ENCODE peak calls at places on chromosomes 13 and 19, in ten cellular contexts. One of them, this sample, is unnamed.
A peak's percentile ranks its signal among the peaks of the same experiment; 100 is the strongest.

GRCh38 chr19:29983568-29983967 is 41.5 kb downstream of the URI1 start:
- DNase-seq in lower leg skin: no peak
- DNase-seq in AG09309: no peak
- DNase-seq in heart right ventricle: no peak
- DNase-seq in bronchial epithelial cell: no peak
- DNase-seq in transverse colon: no peak
- DNase-seq in fibroblast of the aortic adventitia: no peak
- DNase-seq in sigmoid colon: no peak
- DNase-seq in psoas muscle: no peak
- DNase-seq in esophagus muscularis mucosa: no peak
- DNase-seq in this sample: no peak

GRCh38 chr19:1707240-1707639 is 46.1 kb upstream of the ONECUT3 start:
- DNase-seq in bronchial epithelial cell: no peak
- DNase-seq in psoas muscle: no peak
- DNase-seq in fibroblast of the aortic adventitia: no peak
- DNase-seq in sigmoid colon: no peak
- DNase-seq in heart right ventricle: no peak
- DNase-seq in transverse colon: no peak
- DNase-seq in AG09309: no peak
- DNase-seq in lower leg skin: no peak
- DNase-seq in esophagus muscularis mucosa: no peak
- DNase-seq in this sample: no peak

GRCh38 chr13:106105153-106105552 is 430.3 kb downstream of the EFNB2 start:
- DNase-seq in heart right ventricle: no peak
- DNase-seq in sigmoid colon: no peak
- DNase-seq in psoas muscle: no peak
- DNase-seq in transverse colon: no peak
- DNase-seq in esophagus muscularis mucosa: no peak
- DNase-seq in lower leg skin: no peak
- DNase-seq in bronchial epithelial cell: peak; percentile 91
- DNase-seq in AG09309: no peak
- DNase-seq in fibroblast of the aortic adventitia: no peak
- DNase-seq in this sample: no peak

GRCh38 chr13:108957369-108958012 is 328.1 kb downstream of the MYO16 start:
- DNase-seq in psoas muscle: no peak
- DNase-seq in heart right ventricle: no peak
- DNase-seq in lower leg skin: no peak
- DNase-seq in sigmoid colon: peak; percentile 69
- DNase-seq in transverse colon: no peak
- DNase-seq in esophagus muscularis mucosa: no peak
- DNase-seq in AG09309: peak; percentile 64
- DNase-seq in fibroblast of the aortic adventitia: peak; percentile 89
- DNase-seq in bronchial epithelial cell: peak; percentile 92
- DNase-seq in this sample: no peak

GRCh38 chr19:42286349-42287016 is 15.4 kb upstream of the PRR19 start:
- DNase-seq in heart right ventricle: peak; percentile 57
- DNase-seq in transverse colon: no peak
- DNase-seq in bronchial epithelial cell: no peak
- DNase-seq in psoas muscle: no peak
- DNase-seq in esophagus muscularis mucosa: no peak
- DNase-seq in AG09309: no peak
- DNase-seq in fibroblast of the aortic adventitia: peak; percentile 63
- DNase-seq in lower leg skin: peak; percentile 89
- DNase-seq in sigmoid colon: peak; percentile 80
- DNase-seq in this sample: no peak

GRCh38 chr13:31794452-31794851 is 55.1 kb downstream of the RXFP2 start:
- DNase-seq in lower leg skin: no peak
- DNase-seq in fibroblast of the aortic adventitia: no peak
- DNase-seq in bronchial epithelial cell: no peak
- DNase-seq in sigmoid colon: no peak
- DNase-seq in psoas muscle: peak; percentile 23
- DNase-seq in AG09309: no peak
- DNase-seq in transverse colon: no peak
- DNase-seq in esophagus muscularis mucosa: no peak
- DNase-seq in heart right ventricle: no peak
- DNase-seq in this sample: no peak

GRCh38 chr13:76472916-76473315 is 413.3 kb downstream of the KCTD12 start:
- DNase-seq in bronchial epithelial cell: no peak
- DNase-seq in sigmoid colon: no peak
- DNase-seq in psoas muscle: no peak
- DNase-seq in AG09309: no peak
- DNase-seq in esophagus muscularis mucosa: no peak
- DNase-seq in lower leg skin: no peak
- DNase-seq in transverse colon: no peak
- DNase-seq in fibroblast of the aortic adventitia: no peak
- DNase-seq in heart right ventricle: no peak
- DNase-seq in this sample: no peak

GRCh38 chr19:45917421-45918091 is 3.0 kb upstream of the NANOS2 start:
- DNase-seq in bronchial epithelial cell: no peak
- DNase-seq in psoas muscle: no peak
- DNase-seq in esophagus muscularis mucosa: no peak
- DNase-seq in AG09309: no peak
- DNase-seq in sigmoid colon: no peak
- DNase-seq in heart right ventricle: no peak
- DNase-seq in fibroblast of the aortic adventitia: no peak
- DNase-seq in lower leg skin: no peak
- DNase-seq in transverse colon: no peak
- DNase-seq in this sample: no peak

GRCh38 chr13:57624565-57625435 is 6.7 kb upstream of the PCDH17 start:
- DNase-seq in fibroblast of the aortic adventitia: peak; percentile 60
- DNase-seq in heart right ventricle: no peak
- DNase-seq in bronchial epithelial cell: peak; percentile 63
- DNase-seq in transverse colon: peak; percentile 8
- DNase-seq in lower leg skin: no peak
- DNase-seq in psoas muscle: no peak
- DNase-seq in AG09309: no peak
- DNase-seq in sigmoid colon: no peak
- DNase-seq in esophagus muscularis mucosa: no peak
- DNase-seq in this sample: peak; percentile 73

GRCh38 chr13:80235559-80236296 is 105.2 kb downstream of the SPRY2 start:
- DNase-seq in AG09309: no peak
- DNase-seq in heart right ventricle: no peak
- DNase-seq in psoas muscle: no peak
- DNase-seq in sigmoid colon: no peak
- DNase-seq in lower leg skin: no peak
- DNase-seq in bronchial epithelial cell: peak; percentile 76
- DNase-seq in esophagus muscularis mucosa: no peak
- DNase-seq in transverse colon: peak; percentile 17
- DNase-seq in fibroblast of the aortic adventitia: no peak
- DNase-seq in this sample: no peak

GRCh38 chr19:54576411-54576976 is 2.9 kb downstream of the LILRA2 start:
- DNase-seq in heart right ventricle: no peak
- DNase-seq in lower leg skin: no peak
- DNase-seq in esophagus muscularis mucosa: peak; percentile 91
- DNase-seq in bronchial epithelial cell: no peak
- DNase-seq in psoas muscle: no peak
- DNase-seq in AG09309: no peak
- DNase-seq in transverse colon: no peak
- DNase-seq in fibroblast of the aortic adventitia: no peak
- DNase-seq in sigmoid colon: no peak
- DNase-seq in this sample: no peak

DNA sequence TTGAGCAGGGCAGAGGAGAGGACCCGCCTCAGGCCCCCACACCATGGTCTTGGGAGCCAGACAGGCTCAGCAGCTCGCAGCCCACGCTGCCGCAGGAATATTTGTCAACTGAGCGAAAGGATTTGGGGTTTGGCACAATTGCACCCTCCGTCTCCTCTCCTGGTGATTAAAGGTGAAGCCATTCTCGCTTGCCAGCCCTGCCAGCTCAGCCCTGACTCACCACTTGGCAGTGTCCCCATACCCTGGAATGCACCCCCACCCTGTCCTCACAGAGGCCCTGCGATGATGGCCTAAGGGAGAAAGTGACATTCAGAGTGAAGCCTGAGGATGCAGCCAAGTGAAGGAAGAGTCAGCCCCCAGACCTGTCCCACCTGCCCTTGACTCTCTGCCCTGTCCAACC is 18.8 kb downstream of the CYTH2 start:
- DNase-seq in psoas muscle: peak; percentile 76
- DNase-seq in AG09309: peak; percentile 44
- DNase-seq in heart right ventricle: peak; percentile 65
- DNase-seq in transverse colon: peak; percentile 83
- DNase-seq in sigmoid colon: no peak
- DNase-seq in esophagus muscularis mucosa: no peak
- DNase-seq in fibroblast of the aortic adventitia: peak; percentile 80
- DNase-seq in lower leg skin: peak; percentile 93
- DNase-seq in bronchial epithelial cell: peak; percentile 92
- DNase-seq in this sample: no peak
- H3K4me3 ChIP-seq in psoas muscle: no peak overlapping the region
- H3K4me3 ChIP-seq in AG09309: no peak overlapping the region
- H3K4me3 ChIP-seq in heart right ventricle: no peak overlapping the region
- H3K4me3 ChIP-seq in transverse colon: no peak overlapping the region
- H3K4me3 ChIP-seq in sigmoid colon: no peak overlapping the region
- H3K4me3 ChIP-seq in esophagus muscularis mucosa: no peak overlapping the region
- H3K4me3 ChIP-seq in fibroblast of the aortic adventitia: no peak overlapping the region
- H3K4me3 ChIP-seq in lower leg skin: no peak overlapping the region
- H3K4me3 ChIP-seq in bronchial epithelial cell: no peak overlapping the region
- H3K4me3 ChIP-seq in this sample: no peak overlapping the region

GRCh38 chr19:40801449-40802299 is 2.7 kb downstream of the EGLN2 start:
- DNase-seq in sigmoid colon: no peak
- DNase-seq in fibroblast of the aortic adventitia: no peak
- DNase-seq in lower leg skin: no peak
- DNase-seq in heart right ventricle: no peak
- DNase-seq in bronchial epithelial cell: no peak
- DNase-seq in esophagus muscularis mucosa: no peak
- DNase-seq in psoas muscle: no peak
- DNase-seq in AG09309: no peak
- DNase-seq in transverse colon: no peak
- DNase-seq in this sample: no peak
- H3K4me3 ChIP-seq in sigmoid colon: peak overlapping the region; percentile 69
- H3K4me3 ChIP-seq in fibroblast of the aortic adventitia: peak overlapping the region; percentile 86
- H3K4me3 ChIP-seq in lower leg skin: no peak overlapping the region
- H3K4me3 ChIP-seq in heart right ventricle: peak overlapping the region; percentile 76
- H3K4me3 ChIP-seq in bronchial epithelial cell: no peak overlapping the region
- H3K4me3 ChIP-seq in esophagus muscularis mucosa: peak overlapping the region; percentile 99
- H3K4me3 ChIP-seq in psoas muscle: peak overlapping the region; percentile 95
- H3K4me3 ChIP-seq in AG09309: peak overlapping the region; percentile 98
- H3K4me3 ChIP-seq in transverse colon: peak overlapping the region; percentile 99
- H3K4me3 ChIP-seq in this sample: no peak overlapping the region

GRCh38 chr13:50153401-50153800 is 138.2 kb downstream of the KCNRG start:
- DNase-seq in sigmoid colon: no peak
- DNase-seq in bronchial epithelial cell: no peak
- DNase-seq in lower leg skin: no peak
- DNase-seq in heart right ventricle: no peak
- DNase-seq in psoas muscle: no peak
- DNase-seq in fibroblast of the aortic adventitia: no peak
- DNase-seq in esophagus muscularis mucosa: no peak
- DNase-seq in AG09309: no peak
- DNase-seq in transverse colon: no peak
- DNase-seq in this sample: no peak

GRCh38 chr13:50153888-50154287 is 138.6 kb downstream of the KCNRG start:
- DNase-seq in AG09309: no peak
- DNase-seq in psoas muscle: no peak
- DNase-seq in esophagus muscularis mucosa: no peak
- DNase-seq in transverse colon: no peak
- DNase-seq in bronchial epithelial cell: no peak
- DNase-seq in lower leg skin: no peak
- DNase-seq in fibroblast of the aortic adventitia: no peak
- DNase-seq in heart right ventricle: no peak
- DNase-seq in sigmoid colon: no peak
- DNase-seq in this sample: no peak

GRCh38 chr13:50152224-50152623 is 137.0 kb downstream of the KCNRG start:
- DNase-seq in bronchial epithelial cell: no peak
- DNase-seq in psoas muscle: no peak
- DNase-seq in fibroblast of the aortic adventitia: peak; percentile 35
- DNase-seq in sigmoid colon: no peak
- DNase-seq in transverse colon: no peak
- DNase-seq in lower leg skin: no peak
- DNase-seq in esophagus muscularis mucosa: no peak
- DNase-seq in AG09309: no peak
- DNase-seq in heart right ventricle: no peak
- DNase-seq in this sample: no peak

GRCh38 chr13:50154697-50155096 is 139.5 kb downstream of the KCNRG start:
- DNase-seq in sigmoid colon: no peak
- DNase-seq in heart right ventricle: no peak
- DNase-seq in fibroblast of the aortic adventitia: no peak
- DNase-seq in lower leg skin: no peak
- DNase-seq in esophagus muscularis mucosa: no peak
- DNase-seq in transverse colon: no peak
- DNase-seq in bronchial epithelial cell: no peak
- DNase-seq in AG09309: no peak
- DNase-seq in psoas muscle: no peak
- DNase-seq in this sample: no peak

GRCh38 chr13:50152655-50153309 is 137.5 kb downstream of the KCNRG start:
- DNase-seq in sigmoid colon: no peak
- DNase-seq in fibroblast of the aortic adventitia: no peak
- DNase-seq in bronchial epithelial cell: no peak
- DNase-seq in transverse colon: no peak
- DNase-seq in psoas muscle: no peak
- DNase-seq in AG09309: no peak
- DNase-seq in esophagus muscularis mucosa: no peak
- DNase-seq in lower leg skin: no peak
- DNase-seq in heart right ventricle: no peak
- DNase-seq in this sample: no peak
- H3K4me3 ChIP-seq in sigmoid colon: peak overlapping the region; percentile 4
- H3K4me3 ChIP-seq in fibroblast of the aortic adventitia: no peak overlapping the region
- H3K4me3 ChIP-seq in bronchial epithelial cell: no peak overlapping the region
- H3K4me3 ChIP-seq in transverse colon: no peak overlapping the region
- H3K4me3 ChIP-seq in psoas muscle: peak overlapping the region; percentile 49
- H3K4me3 ChIP-seq in AG09309: no peak overlapping the region
- H3K4me3 ChIP-seq in esophagus muscularis mucosa: peak overlapping the region; percentile 32
- H3K4me3 ChIP-seq in lower leg skin: no peak overlapping the region
- H3K4me3 ChIP-seq in heart right ventricle: no peak overlapping the region
- H3K4me3 ChIP-seq in this sample: no peak overlapping the region

GRCh38 chr13:52127783-52128702 is 830 bp downstream of the NEK5 start:
- DNase-seq in esophagus muscularis mucosa: no peak
- DNase-seq in sigmoid colon: peak; percentile 66
- DNase-seq in psoas muscle: peak; percentile 25
- DNase-seq in bronchial epithelial cell: peak; percentile 76
- DNase-seq in heart right ventricle: peak; percentile 16
- DNase-seq in AG09309: no peak
- DNase-seq in lower leg skin: no peak
- DNase-seq in transverse colon: peak; percentile 71
- DNase-seq in fibroblast of the aortic adventitia: peak; percentile 78
- DNase-seq in this sample: peak; percentile 75

GRCh38 chr13:52128714-52129700 is at the start of gene NEK5:
- DNase-seq in heart right ventricle: peak; percentile 70
- DNase-seq in psoas muscle: peak; percentile 59
- DNase-seq in AG09309: no peak
- DNase-seq in lower leg skin: peak; percentile 90
- DNase-seq in sigmoid colon: peak; percentile 70
- DNase-seq in esophagus muscularis mucosa: no peak
- DNase-seq in transverse colon: peak; percentile 72
- DNase-seq in fibroblast of the aortic adventitia: peak; percentile 34
- DNase-seq in bronchial epithelial cell: peak; percentile 35
- DNase-seq in this sample: peak; percentile 72

GRCh38 chr13:52130641-52131040 is 1.8 kb upstream of the NEK5 start:
- DNase-seq in sigmoid colon: no peak
- DNase-seq in esophagus muscularis mucosa: no peak
- DNase-seq in lower leg skin: no peak
- DNase-seq in AG09309: no peak
- DNase-seq in heart right ventricle: no peak
- DNase-seq in psoas muscle: no peak
- DNase-seq in transverse colon: no peak
- DNase-seq in bronchial epithelial cell: peak; percentile 62
- DNase-seq in fibroblast of the aortic adventitia: no peak
- DNase-seq in this sample: no peak

GRCh38 chr13:52125547-52125946 is 3.3 kb downstream of the NEK5 start:
- DNase-seq in psoas muscle: no peak
- DNase-seq in transverse colon: no peak
- DNase-seq in sigmoid colon: no peak
- DNase-seq in heart right ventricle: no peak
- DNase-seq in AG09309: no peak
- DNase-seq in fibroblast of the aortic adventitia: no peak
- DNase-seq in lower leg skin: no peak
- DNase-seq in esophagus muscularis mucosa: no peak
- DNase-seq in bronchial epithelial cell: no peak
- DNase-seq in this sample: no peak

GRCh38 chr13:52127378-52127777 is 1.5 kb downstream of the NEK5 start:
- DNase-seq in lower leg skin: no peak
- DNase-seq in sigmoid colon: no peak
- DNase-seq in fibroblast of the aortic adventitia: peak; percentile 82
- DNase-seq in psoas muscle: no peak
- DNase-seq in AG09309: no peak
- DNase-seq in transverse colon: no peak
- DNase-seq in bronchial epithelial cell: no peak
- DNase-seq in heart right ventricle: no peak
- DNase-seq in esophagus muscularis mucosa: no peak
- DNase-seq in this sample: no peak
- H3K4me3 ChIP-seq in lower leg skin: no peak overlapping the region
- H3K4me3 ChIP-seq in sigmoid colon: peak overlapping the region; percentile 74
- H3K4me3 ChIP-seq in fibroblast of the aortic adventitia: peak overlapping the region; percentile 23
- H3K4me3 ChIP-seq in psoas muscle: peak overlapping the region; percentile 83
- H3K4me3 ChIP-seq in AG09309: no peak overlapping the region
- H3K4me3 ChIP-seq in transverse colon: no peak overlapping the region
- H3K4me3 ChIP-seq in bronchial epithelial cell: no peak overlapping the region
- H3K4me3 ChIP-seq in heart right ventricle: no peak overlapping the region
- H3K4me3 ChIP-seq in esophagus muscularis mucosa: peak overlapping the region; percentile 80
- H3K4me3 ChIP-seq in this sample: no peak overlapping the region